ENCODE peak calls at places on chromosomes 16 and 17, in five cellular contexts. T, V, G, Y and J are unnamed samples.

GRCh38 chr16:71383054-71383773 is 24.7 kb downstream of the CALB2 start:
- DNase-seq in T (no peak), V (no peak), G (no peak), Y (peak), J (peak)

GRCh38 chr16:27929818-27930217 is 133.7 kb downstream of the GSG1L start:
- DNase-seq in Y (no peak), G (no peak), T (no peak), V (no peak), J (no peak)

GRCh38 chr17:74659898-74660297 is 36.4 kb upstream of the CD300E start:
- DNase-seq in G (no peak), T (no peak), Y (no peak), V (no peak), J (no peak)

GRCh38 chr17:57898487-57899311 is 48.9 kb upstream of the MRPS23 start:
- DNase-seq in Y (peak), T (peak), V (peak), G (no peak), J (no peak)

GRCh38 chr17:55584055-55584685 is 72.9 kb upstream of the SMIM36 start:
- DNase-seq in G (no peak), Y (peak), T (no peak), V (no peak), J (peak)

GRCh38 chr17:19753049-19753444 is 4.9 kb upstream of the ALDH3A1 start:
- DNase-seq in G (no peak), T (peak), V (peak), Y (peak), J (peak)

GRCh38 chr16:4314532-4315184 is 1.2 kb upstream of the GLIS2 start:
- DNase-seq in V (peak), G (no peak), Y (peak), T (peak), J (no peak)

GRCh38 chr17:49388290-49388640 is 26.2 kb upstream of the ZNF652 start:
- DNase-seq in Y (no peak), T (no peak), G (no peak), V (no peak), J (no peak)

DNA sequence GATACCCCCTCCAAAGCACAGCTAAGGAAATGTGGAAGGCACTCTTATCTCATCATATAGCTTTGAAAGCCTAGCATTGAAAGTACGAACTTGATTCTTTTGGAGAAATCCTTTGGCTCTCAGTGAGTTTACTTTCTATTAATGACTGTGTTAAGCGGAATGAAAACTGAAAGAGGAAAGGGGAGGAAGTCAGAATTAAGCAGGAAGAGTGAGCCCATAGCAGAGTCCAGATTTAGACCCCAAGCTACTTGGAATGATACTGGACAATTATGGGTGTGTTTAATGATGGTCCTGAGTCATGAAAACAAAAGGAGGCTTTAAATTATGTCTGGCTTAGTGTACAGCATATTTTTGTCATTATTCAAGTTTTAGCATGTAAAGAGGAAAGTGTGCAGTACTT is 42.2 kb downstream of the TENT4B start:
- DNase-seq in Y (peak), G (no peak), T (no peak), V (peak), J (no peak)
- H3K4me3 ChIP-seq in Y (no peak), G (peak), T (no peak), V (no peak), J (no peak)

GRCh38 chr16:23561586-23561985 is 4.1 kb downstream of the UBFD1 start:
- DNase-seq in T (no peak), G (no peak), Y (no peak), V (no peak), J (no peak)
- TF ChIP-seq CTCF in T (no peak), G (no peak), Y (no peak), V (no peak), J (no peak)

GRCh38 chr16:1334739-1335138 is 1.3 kb downstream of the BAIAP3 start:
- DNase-seq in G (no peak), T (no peak), V (no peak), Y (no peak), J (no peak)
- H3K4me3 ChIP-seq in G (no peak), T (no peak), V (no peak), Y (no peak), J (no peak)

GRCh38 chr17:73015722-73016276 is 76.7 kb downstream of the SLC39A11 start:
- DNase-seq in V (no peak), T (no peak), Y (no peak), G (no peak), J (no peak)

GRCh38 chr17:73013299-73013698 is 79.2 kb downstream of the SLC39A11 start:
- DNase-seq in T (no peak), Y (no peak), V (peak), G (no peak), J (no peak)

GRCh38 chr17:73017653-73018052 is 74.8 kb downstream of the SLC39A11 start:
- DNase-seq in G (peak), Y (peak), T (no peak), V (peak), J (no peak)

GRCh38 chr17:73011016-73011486 is 81.4 kb downstream of the SLC39A11 start:
- DNase-seq in G (no peak), V (no peak), T (no peak), Y (no peak), J (no peak)

DNA sequence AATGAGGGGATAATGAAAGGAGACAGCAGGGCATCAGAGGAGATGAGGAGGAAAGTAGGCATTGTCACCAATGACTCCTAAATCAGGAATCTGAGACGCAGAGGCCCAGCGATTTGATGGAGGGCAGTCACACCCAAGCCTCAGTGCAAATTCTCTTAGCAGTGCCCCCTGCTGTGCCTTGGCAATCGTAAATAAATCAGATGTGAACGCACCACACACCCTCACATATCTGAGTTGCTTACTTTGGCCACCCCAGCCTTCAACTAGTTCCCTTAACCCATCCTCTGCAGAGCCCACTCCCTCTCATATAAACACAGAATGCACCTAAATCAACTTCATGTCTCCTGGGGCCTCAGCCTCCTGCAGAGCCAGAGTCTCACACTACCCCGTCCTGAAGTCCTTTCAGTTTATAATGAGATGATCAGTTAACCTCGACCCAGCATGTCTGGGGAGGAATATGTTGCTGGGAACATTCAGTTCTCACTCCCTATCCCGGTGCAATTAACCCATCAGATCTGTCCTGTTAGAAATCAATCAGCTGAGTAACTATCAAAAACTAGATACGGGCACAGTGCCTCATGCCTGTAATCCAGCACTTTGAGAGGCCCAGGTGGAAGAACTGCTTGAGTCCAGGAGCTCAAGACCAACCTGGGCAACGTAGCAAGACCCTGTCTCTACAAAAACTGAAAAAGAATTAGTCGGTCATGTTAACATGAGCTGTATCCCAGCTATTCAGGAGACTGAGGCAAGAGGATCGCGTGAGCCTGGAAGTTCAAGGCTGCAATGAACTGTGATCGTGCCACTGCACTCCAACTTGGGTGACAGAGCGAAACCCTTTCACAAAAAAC is 78.4 kb downstream of the SLC39A11 start:
- DNase-seq in Y (peak), V (peak), T (no peak), G (no peak), J (no peak)
- TF ChIP-seq CTCF in Y (no peak), V (no peak), T (no peak), G (no peak), J (peak)

GRCh38 chr16:89951509-89951908 is 3.0 kb downstream of the DEF8 start:
- DNase-seq in Y (no peak), G (no peak), T (no peak), V (no peak), J (no peak)

GRCh38 chr16:89952551-89952950 is 4.0 kb downstream of the DEF8 start:
- DNase-seq in Y (no peak), V (no peak), G (no peak), T (no peak), J (no peak)

GRCh38 chr16:89949756-89950155 is 1.2 kb downstream of the DEF8 start:
- DNase-seq in V (no peak), G (no peak), T (no peak), Y (no peak), J (no peak)

GRCh38 chr16:89953671-89954406 is 5.3 kb downstream of the DEF8 start:
- DNase-seq in V (no peak), T (no peak), Y (no peak), G (no peak), J (no peak)

DNA sequence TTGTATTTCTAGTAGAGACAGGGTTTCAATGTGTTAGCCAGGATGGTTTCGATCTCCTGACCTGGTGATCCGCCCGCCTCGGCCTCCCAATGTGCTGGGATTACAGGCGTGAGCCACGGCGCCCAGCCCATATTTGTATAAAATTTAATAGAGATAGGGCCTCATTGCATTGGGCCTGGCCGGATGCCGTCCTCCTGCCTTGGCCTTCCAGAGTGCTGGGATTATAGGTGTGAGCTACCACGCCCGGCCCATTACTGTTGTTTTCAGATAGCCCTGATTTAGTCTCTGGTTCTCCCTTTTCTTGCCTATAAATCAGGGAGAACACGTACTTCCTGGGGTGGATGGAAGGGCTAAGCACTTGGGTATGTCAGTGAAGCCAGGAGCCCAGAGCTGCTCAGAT is 3.5 kb downstream of the DEF8 start:
- DNase-seq in G (no peak), T (no peak), V (no peak), Y (no peak), J (no peak)
- H3K4me3 ChIP-seq in G (no peak), T (no peak), V (no peak), Y (no peak), J (no peak)

DNA sequence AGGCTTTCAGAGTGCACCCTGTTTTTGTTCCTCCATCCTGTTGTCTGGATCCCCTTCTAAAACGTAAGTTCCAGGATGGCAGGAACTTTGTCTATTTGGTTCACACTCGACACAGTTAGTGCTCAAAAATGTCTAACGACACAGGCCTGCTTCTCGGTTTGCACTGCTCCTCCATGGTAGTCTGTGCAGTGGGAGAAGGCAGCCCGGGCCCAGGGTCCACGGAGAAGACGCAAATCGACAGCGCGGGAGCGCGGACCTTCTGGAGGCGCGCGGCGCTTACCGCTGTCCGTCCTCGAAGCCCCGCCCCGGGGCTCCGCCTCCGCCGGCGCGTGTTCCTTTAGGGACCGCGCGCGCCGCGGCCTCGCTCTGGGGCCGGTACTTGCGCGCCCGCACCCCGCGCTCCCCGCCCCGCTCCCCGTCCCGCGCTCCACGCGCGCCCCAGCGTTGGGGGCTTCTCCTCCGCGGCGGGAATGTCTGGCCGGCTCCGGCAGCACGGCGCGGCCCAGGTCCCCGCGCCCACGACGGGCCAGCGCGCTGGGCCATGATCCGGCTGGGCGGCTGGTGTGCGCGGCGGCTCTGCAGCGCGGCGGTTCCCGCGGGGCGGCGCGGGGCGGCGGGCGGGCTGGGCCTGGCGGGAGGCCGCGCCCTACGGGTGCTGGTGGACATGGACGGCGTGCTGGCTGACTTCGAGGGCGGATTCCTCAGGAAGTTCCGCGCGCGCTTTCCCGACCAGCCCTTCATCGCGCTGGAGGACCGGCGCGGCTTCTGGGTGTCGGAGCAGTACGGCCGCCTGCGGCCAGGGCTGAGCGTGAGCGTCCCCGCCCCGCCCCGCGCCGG is at the start of gene NT5M:
- DNase-seq in T (peak), V (peak), G (no peak), Y (peak), J (no peak)
- TF ChIP-seq CTCF in T (no peak), V (no peak), G (no peak), Y (no peak), J (no peak)

GRCh38 chr16:2157480-2158261 is 2.1 kb downstream of the TRAF7 start:
- DNase-seq in V (no peak), Y (no peak), T (no peak), G (no peak), J (no peak)
- H3K4me3 ChIP-seq in V (no peak), Y (peak), T (peak), G (peak), J (peak)

GRCh38 chr17:82878545-82878944 is 38.7 kb upstream of the ZNF750 start:
- DNase-seq in Y (no peak), T (peak), V (no peak), G (no peak), J (no peak)

GRCh38 chr17:82881900-82882714 is 42.3 kb upstream of the ZNF750 start:
- DNase-seq in G (no peak), Y (no peak), T (peak), V (no peak), J (no peak)

GRCh38 chr17:82881292-82881823 is 41.5 kb upstream of the ZNF750 start:
- DNase-seq in Y (no peak), T (peak), G (no peak), V (no peak), J (no peak)

GRCh38 chr17:82879241-82879640 is 39.4 kb upstream of the ZNF750 start:
- DNase-seq in Y (no peak), T (peak), V (no peak), G (no peak), J (no peak)

GRCh38 chr17:82880620-82881019 is 40.8 kb upstream of the ZNF750 start:
- DNase-seq in T (peak), Y (no peak), G (no peak), V (no peak), J (no peak)
- TF ChIP-seq CTCF in T (no peak), Y (no peak), G (no peak), V (no peak), J (no peak)